ENCODE peak calls at places on chromosomes 2 and 18, in five cellular contexts. I, W, U, P and L are unnamed samples.
A peak's percentile ranks its signal among the peaks of the same experiment; 100 is the strongest.

GRCh38 chr2:110677080-110677479 is 783 bp downstream of the BUB1 start:
- DNase-seq in I (no peak), W (no peak), U (no peak), P (no peak), L (no peak)

GRCh38 chr2:164992818-164993217 is 37.5 kb upstream of the SLC38A11 start:
- DNase-seq in I (peak; percentile 85), W (peak; percentile 6), U (peak; percentile 37), P (no peak), L (peak; percentile 9)

GRCh38 chr2:21038403-21039073 is 5.3 kb downstream of the APOB start:
- DNase-seq in I (peak; percentile 42), W (no peak), U (no peak), P (no peak), L (no peak)

GRCh38 chr2:198483046-198483445 is 678.7 kb downstream of the PLCL1 start:
- DNase-seq in I (no peak), W (no peak), U (no peak), P (no peak), L (no peak)

GRCh38 chr18:79953921-79954651 is 2.6 kb upstream of the SLC66A2 start:
- DNase-seq in I (no peak), W (no peak), U (peak; percentile 69), P (no peak), L (no peak)

GRCh38 chr18:20971886-20972267 is 139.7 kb downstream of the ROCK1 start:
- DNase-seq in I (peak; percentile 30), W (no peak), U (no peak), P (no peak), L (no peak)

GRCh38 chr2:54239427-54239826 is 16.6 kb downstream of the TSPYL6 start:
- DNase-seq in I (no peak), W (no peak), U (no peak), P (no peak), L (no peak)

GRCh38 chr18:23825978-23826405 is 136.7 kb downstream of the LAMA3 start:
- DNase-seq in I (peak; percentile 73), W (no peak), U (no peak), P (peak; percentile 41), L (no peak)

GRCh38 chr18:22691988-22692710 is 241.0 kb upstream of the RBBP8 start:
- DNase-seq in I (no peak), W (no peak), U (no peak), P (no peak), L (no peak)

GRCh38 chr2:115910270-115910669 is 1467.8 kb downstream of the DPP10 start:
- DNase-seq in I (peak; percentile 14), W (no peak), U (no peak), P (no peak), L (no peak)